ENCODE peak calls at places on chromosomes 13 and 19, in ten cellular contexts. S, Q, P, G, D, H, R, T, C and X are unnamed samples.

GRCh38 chr19:17751103-17751911 is at the start of gene FCHO1:
- DNase-seq in S (no peak), Q (no peak), P (peak), G (no peak), D (no peak), H (no peak), R (peak), T (peak), C (no peak), X (no peak)

GRCh38 chr19:41064974-41065569 is 23.2 kb upstream of the CYP2A13 start:
- DNase-seq in S (peak), Q (peak), P (no peak), G (peak), D (no peak), H (peak), R (no peak), T (no peak), C (no peak), X (peak)

GRCh38 chr19:15129856-15130580 is 22.8 kb downstream of the SYDE1 start:
- DNase-seq in S (no peak), Q (no peak), P (no peak), G (no peak), D (no peak), H (no peak), R (no peak), T (no peak), C (no peak), X (no peak)

GRCh38 chr19:11268783-11269267 is 6.5 kb upstream of the DOCK6 start:
- DNase-seq in S (peak), Q (peak), P (peak), G (peak), D (peak), H (peak), R (no peak), T (no peak), C (no peak), X (peak)

GRCh38 chr13:59435024-59435423 is 728.7 kb downstream of the DIAPH3 start:
- DNase-seq in S (no peak), Q (no peak), P (no peak), G (no peak), D (no peak), H (no peak), R (no peak), T (no peak), C (no peak), X (no peak)

GRCh38 chr19:18743281-18743825 is 47.8 kb downstream of the COMP start:
- DNase-seq in S (no peak), Q (peak), P (no peak), G (no peak), D (no peak), H (no peak), R (no peak), T (no peak), C (no peak), X (peak)

GRCh38 chr13:112679381-112679780 is 10.5 kb upstream of the ATP11A start:
- DNase-seq in S (no peak), Q (no peak), P (no peak), G (no peak), D (no peak), H (no peak), R (no peak), T (no peak), C (no peak), X (no peak)

GRCh38 chr19:38224014-38224862 is at the start of gene DPF1:
- DNase-seq in S (peak), Q (peak), P (no peak), G (peak), D (no peak), H (peak), R (peak), T (peak), C (peak), X (peak)

GRCh38 chr13:47897411-47898050 is 103.5 kb downstream of the SUCLA2 start:
- DNase-seq in S (no peak), Q (peak), P (no peak), G (peak), D (no peak), H (peak), R (peak), T (no peak), C (no peak), X (peak)

GRCh38 chr13:43390582-43390981 is 367.2 kb downstream of the DNAJC15 start:
- DNase-seq in S (no peak), Q (no peak), P (no peak), G (no peak), D (no peak), H (no peak), R (no peak), T (no peak), C (no peak), X (no peak)

GRCh38 chr19:39167461-39168257 is 29.1 kb upstream of the NCCRP1 start:
- DNase-seq in S (no peak), Q (no peak), P (no peak), G (no peak), D (no peak), H (no peak), R (no peak), T (no peak), C (no peak), X (no peak)

GRCh38 chr13:28356506-28357064 is 138.3 kb downstream of the FLT1 start:
- DNase-seq in S (no peak), Q (no peak), P (no peak), G (no peak), D (no peak), H (peak), R (no peak), T (no peak), C (no peak), X (no peak)

GRCh38 chr19:4575267-4575793 is 15.8 kb upstream of the SEMA6B start:
- DNase-seq in S (peak), Q (peak), P (peak), G (peak), D (peak), H (peak), R (no peak), T (no peak), C (peak), X (peak)

GRCh38 chr19:51477343-51477742 is 996 bp upstream of the CEACAM18 start:
- DNase-seq in S (no peak), Q (no peak), P (no peak), G (no peak), D (no peak), H (no peak), R (no peak), T (no peak), C (no peak), X (no peak)

GRCh38 chr19:9075064-9075964 is 11.5 kb upstream of the OR1M1 start:
- DNase-seq in S (peak), Q (peak), P (peak), G (peak), D (peak), H (peak), R (no peak), T (no peak), C (peak), X (peak)

GRCh38 chr19:48989701-48990291 is 3.3 kb downstream of the GYS1 start:
- DNase-seq in S (no peak), Q (no peak), P (no peak), G (no peak), D (no peak), H (peak), R (peak), T (no peak), C (no peak), X (no peak)

GRCh38 chr13:24680258-24680920 is at the start of gene ATP12A:
- DNase-seq in S (no peak), Q (no peak), P (no peak), G (no peak), D (no peak), H (no peak), R (no peak), T (no peak), C (no peak), X (no peak)

GRCh38 chr19:55146648-55147218 is 2.3 kb downstream of the TNNT1 start:
- DNase-seq in S (no peak), Q (no peak), P (no peak), G (no peak), D (no peak), H (peak), R (no peak), T (no peak), C (no peak), X (no peak)

GRCh38 chr13:60013166-60013565 is 150.6 kb downstream of the DIAPH3 start:
- DNase-seq in S (no peak), Q (no peak), P (no peak), G (no peak), D (no peak), H (no peak), R (no peak), T (no peak), C (no peak), X (no peak)

GRCh38 chr13:79475569-79475968 is 5.4 kb upstream of the NDFIP2 start:
- DNase-seq in S (no peak), Q (no peak), P (no peak), G (no peak), D (no peak), H (no peak), R (no peak), T (no peak), C (no peak), X (no peak)

GRCh38 chr13:42551611-42552010 is 22.3 kb upstream of the TNFSF11 start:
- DNase-seq in S (no peak), Q (no peak), P (no peak), G (no peak), D (no peak), H (no peak), R (no peak), T (no peak), C (no peak), X (no peak)

GRCh38 chr19:19599190-19599535 is 19.3 kb downstream of the PBX4 start:
- DNase-seq in S (no peak), Q (no peak), P (no peak), G (no peak), D (no peak), H (no peak), R (no peak), T (no peak), C (no peak), X (no peak)

GRCh38 chr13:18953139-18953930 is 228.3 kb downstream of the TUBA3C start:
- DNase-seq in S (no peak), Q (no peak), P (no peak), G (no peak), D (no peak), H (no peak), R (no peak), T (no peak), C (no peak), X (no peak)

GRCh38 chr13:30006246-30006645 is 155.8 kb upstream of the UBL3 start:
- DNase-seq in S (no peak), Q (no peak), P (no peak), G (no peak), D (no peak), H (no peak), R (no peak), T (no peak), C (no peak), X (no peak)

GRCh38 chr13:48260970-48261369 is 28.0 kb downstream of the ITM2B start:
- DNase-seq in S (no peak), Q (no peak), P (no peak), G (no peak), D (no peak), H (no peak), R (no peak), T (no peak), C (no peak), X (no peak)